ENCODE peak calls at places on chromosomes 6 and 20, in eight cellular contexts. M is NCI-H1417; C is HCEC 1CT; K is HTR-8/SVneo; W is H54; L is amniotic stem cell; Y is CD8-positive, alpha-beta memory T cell; Q is uterus. D is an unnamed sample.

GRCh38 chr20:62208061-62208804 is 11.8 kb downstream of the HRH3 start:
- DNase-seq in Y (no peak), C (no peak), M (no peak), L (no peak), W (no peak), K (no peak), Q (no peak), D (no peak)

GRCh38 chr6:166595061-166595780 is 8.7 kb upstream of the RAMACL start:
- DNase-seq in K (no peak), Q (peak; percentile 37), W (no peak), C (peak; percentile 95), Y (no peak), L (peak; percentile 46), M (no peak), D (no peak)

GRCh38 chr20:17654649-17655285 is 27.3 kb downstream of the RRBP1 start:
- DNase-seq in L (no peak), W (no peak), K (peak; percentile 42), Y (no peak), C (peak; percentile 26), M (no peak), Q (peak; percentile 68), D (no peak)

GRCh38 chr6:133889557-133890301 is 816 bp downstream of the TCF21 start:
- DNase-seq in M (no peak), W (no peak), Q (peak; percentile 61), Y (no peak), K (peak; percentile 56), C (peak; percentile 77), L (peak; percentile 61), D (no peak)

GRCh38 chr6:46998436-46999017 is 43.6 kb downstream of the ADGRF1 start:
- DNase-seq in C (no peak), M (no peak), Y (no peak), W (no peak), Q (no peak), K (no peak), L (no peak), D (no peak)

GRCh38 chr6:15346315-15346714 is 100.4 kb downstream of the JARID2 start:
- DNase-seq in Q (no peak), K (no peak), W (no peak), M (no peak), C (no peak), L (no peak), Y (no peak), D (no peak)

GRCh38 chr20:48722737-48723191 is 105.0 kb downstream of the PREX1 start:
- DNase-seq in M (no peak), W (no peak), K (no peak), L (peak; percentile 38), Y (no peak), Q (no peak), C (no peak), D (no peak)

GRCh38 chr6:111922454-111923297 is 49.4 kb upstream of the FYN start:
- DNase-seq in Q (no peak), Y (no peak), M (no peak), W (no peak), L (no peak), C (peak; percentile 59), K (no peak), D (no peak)

GRCh38 chr6:47146426-47147174 is 104.5 kb upstream of the ADGRF1 start:
- DNase-seq in K (no peak), Y (no peak), C (no peak), M (no peak), L (peak; percentile 6), W (no peak), Q (no peak), D (no peak)

GRCh38 chr6:18206591-18206990 is 51.4 kb downstream of the KDM1B start:
- DNase-seq in M (peak; percentile 88), W (no peak), C (no peak), L (no peak), Q (no peak), K (no peak), Y (no peak), D (no peak)

GRCh38 chr6:158416841-158417759 is 104.8 kb downstream of the TULP4 start:
- DNase-seq in Q (no peak), L (no peak), M (no peak), Y (no peak), W (no peak), C (no peak), K (no peak), D (no peak)